ENCODE peak calls at places on chromosome 18, in seven cellular contexts. One of them, this sample, is unnamed.

GRCh38 chr18:51011709-51012108 is 18.3 kb upstream of the SMAD4 start:
- DNase-seq in stimulated activated CD4-positive, alpha-beta T cell treated with anti-CD3 and anti-CD28 coated beads, Interleukin-1b, Interleukin-23, amount 100 ng/mL, for 48 hours: no peak
- DNase-seq in activated T-cell treated with anti-CD3 and anti-CD28 coated beads for 24 hours: no peak
- DNase-seq in NCI-H2081: no peak
- DNase-seq in tibial artery: no peak
- DNase-seq in A172: no peak
- DNase-seq in memory B cell: no peak
- DNase-seq in this sample: no peak

GRCh38 chr18:31658670-31659573 is 25.5 kb downstream of the B4GALT6 start:
- DNase-seq in stimulated activated CD4-positive, alpha-beta T cell treated with anti-CD3 and anti-CD28 coated beads, Interleukin-1b, Interleukin-23, amount 100 ng/mL, for 48 hours: peak
- DNase-seq in activated T-cell treated with anti-CD3 and anti-CD28 coated beads for 24 hours: no peak
- DNase-seq in NCI-H2081: no peak
- DNase-seq in tibial artery: no peak
- DNase-seq in A172: peak
- DNase-seq in memory B cell: no peak
- DNase-seq in this sample: no peak

GRCh38 chr18:3246636-3247242 is 862 bp upstream of the MYL12A start:
- DNase-seq in stimulated activated CD4-positive, alpha-beta T cell treated with anti-CD3 and anti-CD28 coated beads, Interleukin-1b, Interleukin-23, amount 100 ng/mL, for 48 hours: peak
- DNase-seq in activated T-cell treated with anti-CD3 and anti-CD28 coated beads for 24 hours: no peak
- DNase-seq in NCI-H2081: no peak
- DNase-seq in tibial artery: peak
- DNase-seq in A172: no peak
- DNase-seq in memory B cell: peak
- DNase-seq in this sample: no peak

GRCh38 chr18:52442686-52443085 is 102.7 kb downstream of the DCC start:
- DNase-seq in stimulated activated CD4-positive, alpha-beta T cell treated with anti-CD3 and anti-CD28 coated beads, Interleukin-1b, Interleukin-23, amount 100 ng/mL, for 48 hours: no peak
- DNase-seq in activated T-cell treated with anti-CD3 and anti-CD28 coated beads for 24 hours: no peak
- DNase-seq in NCI-H2081: no peak
- DNase-seq in tibial artery: no peak
- DNase-seq in A172: no peak
- DNase-seq in memory B cell: no peak
- DNase-seq in this sample: no peak

GRCh38 chr18:37019157-37019571 is 190.2 kb downstream of the KIAA1328 start:
- DNase-seq in stimulated activated CD4-positive, alpha-beta T cell treated with anti-CD3 and anti-CD28 coated beads, Interleukin-1b, Interleukin-23, amount 100 ng/mL, for 48 hours: no peak
- DNase-seq in activated T-cell treated with anti-CD3 and anti-CD28 coated beads for 24 hours: no peak
- DNase-seq in NCI-H2081: peak
- DNase-seq in tibial artery: no peak
- DNase-seq in A172: no peak
- DNase-seq in memory B cell: no peak
- DNase-seq in this sample: peak

GRCh38 chr18:2963048-2963447 is 49.9 kb downstream of the LPIN2 start:
- DNase-seq in stimulated activated CD4-positive, alpha-beta T cell treated with anti-CD3 and anti-CD28 coated beads, Interleukin-1b, Interleukin-23, amount 100 ng/mL, for 48 hours: peak
- DNase-seq in activated T-cell treated with anti-CD3 and anti-CD28 coated beads for 24 hours: no peak
- DNase-seq in NCI-H2081: peak
- DNase-seq in tibial artery: no peak
- DNase-seq in A172: no peak
- DNase-seq in memory B cell: no peak
- DNase-seq in this sample: no peak

GRCh38 chr18:51622676-51623075 is 425.2 kb upstream of the MEX3C start:
- DNase-seq in stimulated activated CD4-positive, alpha-beta T cell treated with anti-CD3 and anti-CD28 coated beads, Interleukin-1b, Interleukin-23, amount 100 ng/mL, for 48 hours: no peak
- DNase-seq in activated T-cell treated with anti-CD3 and anti-CD28 coated beads for 24 hours: no peak
- DNase-seq in NCI-H2081: peak
- DNase-seq in tibial artery: no peak
- DNase-seq in A172: no peak
- DNase-seq in memory B cell: no peak
- DNase-seq in this sample: no peak

GRCh38 chr18:75009296-75009695 is 199.6 kb downstream of the PTGR3 start:
- DNase-seq in stimulated activated CD4-positive, alpha-beta T cell treated with anti-CD3 and anti-CD28 coated beads, Interleukin-1b, Interleukin-23, amount 100 ng/mL, for 48 hours: no peak
- DNase-seq in activated T-cell treated with anti-CD3 and anti-CD28 coated beads for 24 hours: no peak
- DNase-seq in NCI-H2081: no peak
- DNase-seq in tibial artery: no peak
- DNase-seq in A172: no peak
- DNase-seq in memory B cell: no peak
- DNase-seq in this sample: no peak

GRCh38 chr18:55265130-55265675 is 305.9 kb upstream of the CCDC68 start:
- DNase-seq in stimulated activated CD4-positive, alpha-beta T cell treated with anti-CD3 and anti-CD28 coated beads, Interleukin-1b, Interleukin-23, amount 100 ng/mL, for 48 hours: no peak
- DNase-seq in activated T-cell treated with anti-CD3 and anti-CD28 coated beads for 24 hours: no peak
- DNase-seq in NCI-H2081: no peak
- DNase-seq in tibial artery: no peak
- DNase-seq in A172: no peak
- DNase-seq in memory B cell: no peak
- DNase-seq in this sample: no peak

GRCh38 chr18:8839285-8839684 is 133.9 kb downstream of the MTCL1 start:
- DNase-seq in stimulated activated CD4-positive, alpha-beta T cell treated with anti-CD3 and anti-CD28 coated beads, Interleukin-1b, Interleukin-23, amount 100 ng/mL, for 48 hours: no peak
- DNase-seq in activated T-cell treated with anti-CD3 and anti-CD28 coated beads for 24 hours: no peak
- DNase-seq in NCI-H2081: no peak
- DNase-seq in tibial artery: no peak
- DNase-seq in A172: no peak
- DNase-seq in memory B cell: no peak
- DNase-seq in this sample: no peak

GRCh38 chr18:63979409-63979908 is 9.6 kb downstream of the SERPINB8 start:
- DNase-seq in stimulated activated CD4-positive, alpha-beta T cell treated with anti-CD3 and anti-CD28 coated beads, Interleukin-1b, Interleukin-23, amount 100 ng/mL, for 48 hours: no peak
- DNase-seq in activated T-cell treated with anti-CD3 and anti-CD28 coated beads for 24 hours: no peak
- DNase-seq in NCI-H2081: peak
- DNase-seq in tibial artery: peak
- DNase-seq in A172: peak
- DNase-seq in memory B cell: no peak
- DNase-seq in this sample: peak

GRCh38 chr18:11268691-11269686 is 119.6 kb upstream of the PIEZO2 start:
- DNase-seq in stimulated activated CD4-positive, alpha-beta T cell treated with anti-CD3 and anti-CD28 coated beads, Interleukin-1b, Interleukin-23, amount 100 ng/mL, for 48 hours: no peak
- DNase-seq in activated T-cell treated with anti-CD3 and anti-CD28 coated beads for 24 hours: no peak
- DNase-seq in NCI-H2081: no peak
- DNase-seq in tibial artery: no peak
- DNase-seq in A172: no peak
- DNase-seq in memory B cell: no peak
- DNase-seq in this sample: no peak

This sample was measured in AML-193.